ENCODE peak calls at places on chromosomes 16 and 17, in four cellular contexts. One of them, this sample, is unnamed.

GRCh38 chr17:41633498-41634197 is 9.3 kb upstream of the KRT17 start:
- DNase-seq in HepG2: no peak
- DNase-seq in GM23248: no peak
- DNase-seq in Panc1: no peak
- DNase-seq in this sample: no peak

GRCh38 chr16:1542533-1542932 is 9.1 kb downstream of the TMEM204 start:
- DNase-seq in HepG2: no peak
- DNase-seq in GM23248: no peak
- DNase-seq in Panc1: no peak
- DNase-seq in this sample: no peak

GRCh38 chr17:9253308-9253707 is 232.0 kb downstream of the NTN1 start:
- DNase-seq in HepG2: no peak
- DNase-seq in GM23248: no peak
- DNase-seq in Panc1: no peak
- DNase-seq in this sample: no peak

GRCh38 chr16:81971853-81972252 is 39.4 kb downstream of the SDR42E1 start:
- DNase-seq in HepG2: no peak
- DNase-seq in GM23248: no peak
- DNase-seq in Panc1: no peak
- DNase-seq in this sample: no peak

GRCh38 chr16:81405702-81406113 is 38.9 kb upstream of the CMIP start:
- DNase-seq in HepG2: peak; percentile 91
- DNase-seq in GM23248: peak; percentile 89
- DNase-seq in Panc1: peak; percentile 90
- DNase-seq in this sample: no peak

GRCh38 chr16:16093625-16094332 is 129.5 kb downstream of the ABCC6 start:
- DNase-seq in HepG2: no peak
- DNase-seq in GM23248: no peak
- DNase-seq in Panc1: no peak
- DNase-seq in this sample: no peak

GRCh38 chr16:71339481-71340171 is 18.9 kb upstream of the CALB2 start:
- DNase-seq in HepG2: no peak
- DNase-seq in GM23248: no peak
- DNase-seq in Panc1: no peak
- DNase-seq in this sample: no peak

GRCh38 chr17:79891113-79891730 is 52.0 kb upstream of the CBX4 start:
- DNase-seq in HepG2: no peak
- DNase-seq in GM23248: no peak
- DNase-seq in Panc1: no peak
- DNase-seq in this sample: no peak

GRCh38 chr16:65415460-65415859 is 293.6 kb upstream of the CDH11 start:
- DNase-seq in HepG2: no peak
- DNase-seq in GM23248: peak; percentile 10
- DNase-seq in Panc1: no peak
- DNase-seq in this sample: no peak

GRCh38 chr16:22424161-22424937 is 49.9 kb upstream of the CDR2 start:
- DNase-seq in HepG2: no peak
- DNase-seq in GM23248: peak; percentile 85
- DNase-seq in Panc1: no peak
- DNase-seq in this sample: no peak

GRCh38 chr16:20846030-20846429 is 39.7 kb downstream of the REXO5 start:
- DNase-seq in HepG2: no peak
- DNase-seq in GM23248: no peak
- DNase-seq in Panc1: no peak
- DNase-seq in this sample: no peak

GRCh38 chr17:47663997-47664941 is 14.6 kb downstream of the KPNB1 start:
- DNase-seq in HepG2: peak; percentile 63
- DNase-seq in GM23248: peak; percentile 70
- DNase-seq in Panc1: peak; percentile 38
- DNase-seq in this sample: peak; percentile 66

GRCh38 chr17:1186214-1186820 is 6.5 kb upstream of the ABR start:
- DNase-seq in HepG2: no peak
- DNase-seq in GM23248: peak; percentile 88
- DNase-seq in Panc1: no peak
- DNase-seq in this sample: no peak

DNA sequence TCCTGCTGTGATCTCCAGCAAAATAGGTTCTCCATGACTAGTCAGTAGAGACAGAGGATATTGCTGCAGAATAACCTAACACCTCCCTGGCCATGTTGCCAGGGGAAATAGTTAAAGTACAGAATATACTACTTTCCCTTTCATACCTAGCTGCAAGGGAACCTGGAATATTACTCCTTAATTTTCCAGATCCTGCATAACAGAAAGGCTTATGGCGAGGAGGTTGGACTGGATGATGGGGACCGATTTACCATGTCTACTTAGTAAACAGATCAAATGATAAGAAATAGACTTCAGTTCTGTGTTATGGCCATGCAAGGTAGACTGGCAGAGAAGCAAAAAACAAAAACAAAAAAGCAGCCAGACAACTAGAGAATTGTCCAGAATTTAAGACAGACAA is 117.4 kb downstream of the MSI2 start:
- DNase-seq in HepG2: no peak
- DNase-seq in GM23248: no peak
- DNase-seq in Panc1: no peak
- DNase-seq in this sample: no peak
- H3K4me1 ChIP-seq in HepG2: peaks cover 86% of the 10 kb centered on the region
- H3K4me1 ChIP-seq in GM23248: peaks cover 10% of the 10 kb centered on the region
- H3K4me1 ChIP-seq in Panc1: peaks cover 23% of the 10 kb centered on the region
- H3K4me1 ChIP-seq in this sample: no peaks in the 10 kb centered on the region

GRCh38 chr16:14057878-14058382 is 13.2 kb upstream of the MRTFB start:
- DNase-seq in HepG2: no peak
- DNase-seq in GM23248: no peak
- DNase-seq in Panc1: no peak
- DNase-seq in this sample: no peak
- H3K27ac ChIP-seq in HepG2: no peak overlapping the region
- H3K27ac ChIP-seq in GM23248: no peak overlapping the region
- H3K27ac ChIP-seq in Panc1: no peak overlapping the region
- H3K27ac ChIP-seq in this sample: no peak overlapping the region

GRCh38 chr16:68993885-68994284 is 111.6 kb upstream of the HAS3 start:
- DNase-seq in HepG2: peak; percentile 82
- DNase-seq in GM23248: peak; percentile 91
- DNase-seq in Panc1: no peak
- DNase-seq in this sample: no peak
- H3K4me1 ChIP-seq in HepG2: peaks cover 50% of the 10 kb centered on the region
- H3K4me1 ChIP-seq in GM23248: peaks cover 38% of the 10 kb centered on the region
- H3K4me1 ChIP-seq in Panc1: peaks cover 2% of the 10 kb centered on the region
- H3K4me1 ChIP-seq in this sample: no peaks in the 10 kb centered on the region

DNA sequence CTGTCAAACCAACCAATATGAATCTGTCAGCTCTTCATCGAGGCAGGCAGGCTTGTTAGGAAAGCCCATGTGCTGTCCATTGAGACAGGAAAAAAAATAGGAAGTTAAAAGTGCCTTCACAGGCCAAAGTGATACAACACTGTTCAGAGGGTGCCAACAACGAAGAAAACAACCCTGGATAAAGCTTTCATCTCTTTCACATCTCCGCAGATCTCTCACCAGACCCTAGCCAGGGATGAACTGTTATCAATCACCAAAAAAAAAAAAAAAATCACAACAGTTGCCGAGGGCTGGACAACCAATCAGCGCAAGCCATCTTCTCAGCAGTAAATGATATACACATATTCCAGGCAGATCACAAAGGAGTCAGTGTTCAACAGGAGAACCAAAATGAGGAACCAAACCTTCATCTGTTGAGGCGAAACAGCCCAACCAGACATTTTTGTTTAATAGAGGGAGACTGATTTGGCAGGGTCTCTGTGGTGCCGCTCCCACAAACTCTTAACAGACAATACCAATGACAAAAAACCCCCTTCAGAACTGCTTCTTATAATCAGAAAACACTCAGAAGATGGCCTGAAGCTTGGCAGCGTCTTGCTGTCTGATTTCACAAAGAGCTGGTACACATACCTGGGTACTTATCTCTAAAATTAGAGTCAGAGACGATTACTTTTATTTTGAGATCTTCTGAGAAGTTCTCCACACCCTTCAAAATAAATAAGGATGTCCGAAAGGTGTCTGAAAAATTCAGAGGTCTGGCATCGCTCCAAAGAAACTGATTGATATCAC is 1.9 kb downstream of the MAP3K14 start:
- DNase-seq in HepG2: no peak
- DNase-seq in GM23248: peak; percentile 58
- DNase-seq in Panc1: no peak
- DNase-seq in this sample: peak; percentile 30
- H3K27ac ChIP-seq in HepG2: no peak overlapping the region
- H3K27ac ChIP-seq in GM23248: no peak overlapping the region
- H3K27ac ChIP-seq in Panc1: peak overlapping the region; percentile 98
- H3K27ac ChIP-seq in this sample: peak overlapping the region; percentile 77

DNA sequence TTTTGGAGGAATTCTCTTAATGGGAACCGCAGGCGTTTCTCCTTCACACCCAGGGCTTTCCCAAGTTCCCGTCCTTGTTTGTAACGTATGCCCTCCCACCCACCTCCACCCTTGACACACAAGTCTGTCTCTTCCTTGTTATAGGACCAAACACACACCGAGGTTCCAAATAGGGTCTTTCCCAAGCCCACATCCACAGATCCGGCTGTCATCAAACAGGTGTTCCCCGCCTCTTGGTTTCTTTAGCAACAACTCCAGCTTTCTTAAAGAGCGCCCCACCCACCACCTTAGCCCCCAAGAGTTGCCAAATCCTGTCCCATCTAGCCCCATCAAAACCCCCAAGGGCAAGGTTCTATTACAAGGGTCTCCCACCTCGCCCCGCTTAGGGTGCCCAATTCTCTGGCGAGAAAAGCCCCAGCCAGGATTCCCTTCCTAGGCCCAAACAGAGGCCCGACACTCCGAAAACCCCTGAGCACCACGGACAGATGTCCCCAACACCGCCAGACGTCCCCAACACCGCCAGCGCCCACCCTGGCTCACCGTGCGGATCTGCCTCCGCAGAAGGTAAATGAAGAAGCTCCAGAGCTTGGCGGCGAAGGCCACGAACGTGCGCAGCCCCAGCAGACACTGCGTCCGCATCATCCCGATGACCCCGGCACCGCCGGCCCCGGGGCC is 742 bp downstream of the CTDNEP1 start:
- DNase-seq in HepG2: no peak
- DNase-seq in GM23248: peak; percentile 37
- DNase-seq in Panc1: no peak
- DNase-seq in this sample: peak; percentile 73
- H3K4me1 ChIP-seq in HepG2: peaks cover 38% of the 10 kb centered on the region
- H3K4me1 ChIP-seq in GM23248: peaks cover 13% of the 10 kb centered on the region
- H3K4me1 ChIP-seq in Panc1: peaks cover 16% of the 10 kb centered on the region
- H3K4me1 ChIP-seq in this sample: peaks cover 37% of the 10 kb centered on the region

DNA sequence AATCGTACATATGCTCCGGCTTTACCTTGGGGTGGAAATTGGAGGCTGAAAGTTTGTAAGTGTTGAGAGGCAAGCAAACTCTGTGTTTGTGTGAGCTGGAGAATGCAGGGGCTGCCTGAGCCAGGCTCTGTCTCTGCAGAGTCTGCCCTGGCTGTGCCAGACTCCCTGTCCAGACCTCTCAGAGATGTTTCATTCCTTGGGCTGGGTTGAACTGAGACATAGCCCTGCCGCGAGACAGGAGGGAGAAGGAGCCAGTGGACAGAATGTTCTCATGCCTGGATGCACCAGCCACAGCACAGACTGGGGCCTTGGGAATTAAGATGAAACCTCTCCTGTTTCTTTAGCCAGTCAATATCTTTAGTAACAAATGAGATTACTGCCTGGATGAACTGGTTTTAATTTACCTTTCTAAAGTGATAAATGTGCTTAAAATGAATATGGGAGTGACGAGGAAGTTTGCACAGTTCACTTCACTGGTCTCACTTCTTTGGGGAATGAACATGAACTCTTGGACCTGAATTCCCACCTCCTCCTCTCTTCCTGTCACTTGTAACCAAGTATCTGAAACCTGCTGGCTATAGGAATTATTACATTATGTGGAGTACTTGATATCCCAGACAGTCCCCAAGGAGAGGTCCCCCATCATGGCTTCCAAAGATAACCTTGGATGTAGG is 40.1 kb downstream of the YPEL2 start:
- DNase-seq in HepG2: peak; percentile 32
- DNase-seq in GM23248: peak; percentile 72
- DNase-seq in Panc1: no peak
- DNase-seq in this sample: no peak
- H3K27ac ChIP-seq in HepG2: no peak overlapping the region
- H3K27ac ChIP-seq in GM23248: peak overlapping the region; percentile 96
- H3K27ac ChIP-seq in Panc1: no peak overlapping the region
- H3K27ac ChIP-seq in this sample: no peak overlapping the region

DNA sequence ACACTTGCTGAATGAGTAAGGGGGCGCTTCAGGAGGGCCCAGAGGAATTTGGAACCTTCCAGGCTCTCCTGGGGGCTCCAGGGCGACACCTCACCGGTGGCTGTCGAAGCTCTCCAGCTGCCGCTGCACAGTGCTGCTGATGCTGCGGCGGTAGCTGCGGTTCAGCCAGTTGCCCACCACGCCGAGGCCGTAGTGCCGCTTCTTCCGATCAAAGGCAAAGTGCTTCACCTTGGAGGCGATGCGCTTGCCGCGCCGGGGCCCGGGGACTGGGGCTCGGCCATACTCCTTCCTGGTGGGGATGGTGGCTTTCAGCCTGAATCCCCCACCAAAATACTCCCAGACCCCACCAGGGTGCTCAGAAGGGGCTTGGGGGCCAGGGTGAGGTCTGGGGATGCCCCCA is 9.3 kb downstream of the AANAT start:
- DNase-seq in HepG2: no peak
- DNase-seq in GM23248: no peak
- DNase-seq in Panc1: no peak
- DNase-seq in this sample: no peak
- H3K4me1 ChIP-seq in HepG2: peaks cover 7% of the 10 kb centered on the region
- H3K4me1 ChIP-seq in GM23248: no peaks in the 10 kb centered on the region
- H3K4me1 ChIP-seq in Panc1: no peaks in the 10 kb centered on the region
- H3K4me1 ChIP-seq in this sample: no peaks in the 10 kb centered on the region

GRCh38 chr17:64781013-64781392 is 118.9 kb upstream of the SMURF2 start:
- DNase-seq in HepG2: no peak
- DNase-seq in GM23248: peak; percentile 24
- DNase-seq in Panc1: no peak
- DNase-seq in this sample: no peak

GRCh38 chr17:64779344-64780095 is 117.4 kb upstream of the SMURF2 start:
- DNase-seq in HepG2: no peak
- DNase-seq in GM23248: no peak
- DNase-seq in Panc1: no peak
- DNase-seq in this sample: no peak

GRCh38 chr17:64781810-64782555 is 119.9 kb upstream of the SMURF2 start:
- DNase-seq in HepG2: no peak
- DNase-seq in GM23248: no peak
- DNase-seq in Panc1: no peak
- DNase-seq in this sample: no peak

GRCh38 chr17:64780096-64781012 is 118.2 kb upstream of the SMURF2 start:
- DNase-seq in HepG2: no peak
- DNase-seq in GM23248: peak; percentile 51
- DNase-seq in Panc1: no peak
- DNase-seq in this sample: peak; percentile 81

DNA sequence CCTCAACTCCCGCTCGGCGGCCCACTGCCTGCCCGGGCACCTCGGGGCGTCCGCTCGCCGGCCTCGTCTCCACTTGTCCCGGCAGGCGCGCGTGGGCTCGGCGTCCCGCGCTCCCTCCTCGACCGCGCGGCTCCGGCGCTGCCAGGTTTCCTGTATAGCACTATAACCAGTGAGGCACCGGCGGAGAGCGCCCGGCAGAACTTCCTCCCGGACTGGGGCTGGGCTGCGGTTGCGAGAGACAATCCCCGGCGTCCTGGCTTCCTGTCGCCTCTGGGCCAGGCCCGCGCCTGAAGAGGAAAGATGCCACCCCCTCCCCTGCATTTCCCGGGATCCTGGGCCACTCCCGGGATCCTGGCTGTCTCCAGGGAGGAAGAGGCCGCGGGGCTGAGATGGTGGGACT is 119.3 kb upstream of the SMURF2 start:
- DNase-seq in HepG2: no peak
- DNase-seq in GM23248: peak; percentile 52
- DNase-seq in Panc1: no peak
- DNase-seq in this sample: peak; percentile 53
- H3K27ac ChIP-seq in HepG2: no peak overlapping the region
- H3K27ac ChIP-seq in GM23248: no peak overlapping the region
- H3K27ac ChIP-seq in Panc1: peak overlapping the region; percentile 54
- H3K27ac ChIP-seq in this sample: no peak overlapping the region

This sample was measured in CD4-positive, alpha-beta memory T cell.